ENCODE peak calls at places on chromosomes 16 and 17, in nine cellular contexts. P is aorta; Y is psoas muscle; J is esophagus squamous epithelium; Z is CD8-positive, alpha-beta T cell; H is adrenal gland; I is left ventricle myocardium inferior; K is cardiac muscle cell; L is Panc1. W is an unnamed sample. For H3K27me3, the result is how much of the 10 kb centered on the place peaks cover.

GRCh38 chr17:44830359-44831269 is 527 bp upstream of the GJC1 start:
- DNase-seq in L (no peak), H (no peak), I (no peak), P (peak), Y (no peak), K (peak), J (no peak), Z (no peak), W (peak)

GRCh38 chr17:40321502-40322416 is 12.8 kb downstream of the RARA start:
- DNase-seq in J (no peak), K (no peak), L (no peak), I (peak), P (peak), Z (no peak), H (no peak), Y (peak), W (no peak)

GRCh38 chr17:17499402-17500145 is 3.4 kb upstream of the RASD1 start:
- DNase-seq in J (no peak), P (peak), L (no peak), Z (no peak), I (no peak), H (no peak), Y (peak), K (no peak), W (no peak)

GRCh38 chr17:83193336-83194188 is 114.2 kb downstream of the METRNL start:
- DNase-seq in Y (peak), H (no peak), J (no peak), I (peak), K (no peak), Z (no peak), L (no peak), P (peak), W (no peak)

GRCh38 chr17:10683853-10684252 is 13.5 kb downstream of the SCO1 start:
- DNase-seq in I (no peak), K (peak), J (no peak), Y (no peak), P (no peak), H (no peak), Z (no peak), L (no peak), W (no peak)

GRCh38 chr17:5888811-5889210 is 181.4 kb upstream of the WSCD1 start:
- DNase-seq in Z (no peak), P (no peak), J (no peak), Y (no peak), H (no peak), L (no peak), I (no peak), K (no peak), W (no peak)

GRCh38 chr16:52562770-52563169 is 15.8 kb upstream of the TOX3 start:
- DNase-seq in K (no peak), H (no peak), P (no peak), I (no peak), J (no peak), L (no peak), Z (no peak), Y (no peak), W (no peak)

GRCh38 chr17:19311016-19311415 is 51.5 kb downstream of the B9D1 start:
- DNase-seq in K (no peak), H (no peak), Y (no peak), J (no peak), I (no peak), L (no peak), P (no peak), Z (no peak), W (no peak)

GRCh38 chr16:3646348-3646920 is 8.1 kb upstream of the DNASE1 start:
- DNase-seq in L (no peak), P (no peak), K (no peak), I (no peak), J (no peak), Y (no peak), Z (no peak), H (peak), W (no peak)

GRCh38 chr17:3893003-3893719 is at the start of gene CAMKK1:
- DNase-seq in K (peak), Y (peak), I (peak), P (peak), J (no peak), H (peak), L (no peak), Z (peak), W (peak)

GRCh38 chr17:28125530-28126382 is 83.3 kb downstream of the NLK start:
- DNase-seq in H (no peak), L (no peak), K (no peak), Z (no peak), J (no peak), I (no peak), Y (no peak), P (no peak), W (no peak)

GRCh38 chr16:47374629-47375028 is 86.2 kb downstream of the ITFG1 start:
- DNase-seq in Z (no peak), J (no peak), L (no peak), I (no peak), Y (no peak), K (no peak), H (no peak), P (no peak), W (no peak)

GRCh38 chr17:27498615-27499316 is 42.5 kb downstream of the KSR1 start:
- DNase-seq in I (no peak), Y (no peak), K (no peak), P (no peak), H (no peak), J (no peak), L (no peak), Z (no peak), W (no peak)

GRCh38 chr17:51336112-51336822 is 75.9 kb downstream of the UTP18 start:
- DNase-seq in I (no peak), J (no peak), Y (no peak), H (no peak), L (no peak), Z (no peak), P (no peak), K (no peak), W (no peak)

GRCh38 chr16:67115649-67116048 is 5.9 kb downstream of the PHAF1 start:
- DNase-seq in K (no peak), H (peak), J (no peak), P (no peak), I (no peak), Y (no peak), Z (no peak), L (peak), W (no peak)

GRCh38 chr17:81459864-81460263 is 52.7 kb downstream of the ACTG1 start:
- DNase-seq in H (no peak), P (no peak), Z (no peak), L (no peak), I (no peak), K (no peak), Y (no peak), J (no peak), W (no peak)

GRCh38 chr17:5282639-5283217 is 644 bp downstream of the RABEP1 start:
- DNase-seq in Z (peak), I (peak), J (no peak), H (no peak), K (peak), P (peak), L (no peak), Y (peak), W (no peak)

GRCh38 chr17:64401941-64402340 is 11.3 kb upstream of the PECAM1 start:
- DNase-seq in Z (no peak), Y (no peak), L (no peak), J (no peak), K (no peak), P (no peak), I (no peak), H (no peak), W (no peak)

GRCh38 chr17:75524971-75525805 is at the start of gene LLGL2:
- DNase-seq in K (peak), J (peak), Z (peak), Y (peak), L (no peak), P (peak), H (peak), I (peak), W (peak)

GRCh38 chr17:31549525-31550388 is 158.3 kb downstream of the RAB11FIP4 start:
- DNase-seq in J (peak), I (peak), Z (peak), L (peak), H (peak), Y (peak), K (peak), P (peak), W (no peak)

GRCh38 chr16:66478733-66479511 is 51.8 kb downstream of the BEAN1 start:
- DNase-seq in Y (peak), H (peak), L (peak), P (peak), J (no peak), K (peak), I (peak), Z (peak), W (peak)

GRCh38 chr17:33012522-33013033 is 20.9 kb downstream of the SPACA3 start:
- DNase-seq in L (no peak), J (no peak), I (no peak), Y (no peak), H (no peak), P (no peak), K (no peak), Z (no peak), W (no peak)

GRCh38 chr16:31427441-31428276 is 501 bp downstream of the COX6A2 start:
- DNase-seq in Y (peak), H (peak), L (no peak), Z (peak), I (peak), K (no peak), J (no peak), P (peak), W (no peak)

GRCh38 chr17:81923302-81924260 is 4.0 kb downstream of the MAFG start:
- DNase-seq in J (no peak), Y (peak), I (peak), K (peak), H (peak), Z (no peak), P (peak), L (no peak), W (no peak)

GRCh38 chr16:80314042-80314441 is 226.8 kb upstream of the DYNLRB2 start:
- DNase-seq in H (no peak), Y (no peak), Z (no peak), K (no peak), J (no peak), P (no peak), L (no peak), I (no peak), W (no peak)

GRCh38 chr17:21287703-21288449 is 3.4 kb downstream of the MAP2K3 start:
- DNase-seq in J (peak), H (peak), I (peak), L (peak), Y (peak), K (no peak), Z (peak), P (peak), W (no peak)
- H3K27ac ChIP-seq in J (peak), H (peak), I (peak), L (peak), Y (peak), K (no peak), Z (peak), P (peak), W (no peak)

GRCh38 chr17:77508047-77508715 is 367.4 kb downstream of the SEC14L1 start:
- DNase-seq in Y (no peak), L (no peak), J (no peak), Z (no peak), P (no peak), H (no peak), I (no peak), K (no peak), W (no peak)
- H3K4me3 ChIP-seq in Y (no peak), L (no peak), J (no peak), Z (no peak), P (no peak), H (no peak), I (no peak), K (no peak), W (no peak)

GRCh38 chr16:57480754-57481230 is 5.5 kb downstream of the DOK4 start:
- DNase-seq in Z (no peak), Y (no peak), J (no peak), I (no peak), L (no peak), H (no peak), K (no peak), P (peak), W (no peak)
- H3K27me3 ChIP-seq in Z (under half), Y (under half), J (under half), I (under half), L (under half), H (under half), K (under half), P (under half), W (under half)

DNA sequence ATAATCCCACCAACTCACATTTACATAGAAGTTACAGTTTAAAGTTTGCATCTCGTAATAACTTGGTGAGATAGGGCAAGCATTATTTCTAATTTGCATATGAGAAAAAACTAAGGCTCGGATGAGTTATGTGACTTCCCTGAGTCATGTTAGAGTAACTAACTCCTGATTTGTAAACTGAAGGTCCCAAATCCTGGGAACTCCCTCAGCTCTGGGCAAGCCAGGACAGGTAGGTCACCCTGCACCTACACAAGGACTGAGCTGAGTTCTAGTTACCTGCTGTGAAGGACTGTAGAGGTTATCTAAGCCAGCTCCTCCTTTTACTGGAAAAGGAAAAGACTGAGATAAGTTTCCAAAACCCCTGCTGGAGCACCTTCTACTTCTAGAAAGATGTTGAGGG is 92.1 kb upstream of the HLF start:
- DNase-seq in Z (no peak), J (no peak), Y (no peak), I (no peak), P (no peak), L (no peak), K (no peak), H (no peak), W (no peak)
- H3K27ac ChIP-seq in Z (no peak), J (peak), Y (no peak), I (no peak), P (no peak), L (no peak), K (no peak), H (no peak), W (no peak)

DNA sequence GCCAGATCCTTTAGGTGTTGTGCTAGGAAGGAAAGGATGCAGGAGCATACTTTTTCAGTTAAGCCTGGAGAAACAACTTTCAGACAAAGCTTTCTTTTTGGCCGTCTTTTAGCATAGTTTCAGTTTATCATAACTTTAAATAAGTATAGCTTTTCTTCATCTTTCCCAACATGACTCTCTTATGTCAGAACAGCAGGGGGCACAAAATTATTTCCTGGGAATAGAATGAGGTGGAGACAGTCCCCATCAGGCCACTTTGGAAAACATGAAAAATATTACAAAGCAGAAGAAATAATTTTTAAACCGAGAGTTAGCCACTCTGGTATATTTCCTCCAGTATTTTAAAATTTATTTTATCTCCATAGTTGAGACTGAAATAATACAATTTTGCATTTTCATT is 387.6 kb downstream of the HAPSTR1 start:
- DNase-seq in J (no peak), Z (no peak), L (no peak), I (no peak), Y (no peak), H (no peak), P (no peak), K (no peak), W (no peak)
- H3K4me3 ChIP-seq in J (no peak), Z (no peak), L (no peak), I (no peak), Y (no peak), H (no peak), P (no peak), K (no peak), W (no peak)

DNA sequence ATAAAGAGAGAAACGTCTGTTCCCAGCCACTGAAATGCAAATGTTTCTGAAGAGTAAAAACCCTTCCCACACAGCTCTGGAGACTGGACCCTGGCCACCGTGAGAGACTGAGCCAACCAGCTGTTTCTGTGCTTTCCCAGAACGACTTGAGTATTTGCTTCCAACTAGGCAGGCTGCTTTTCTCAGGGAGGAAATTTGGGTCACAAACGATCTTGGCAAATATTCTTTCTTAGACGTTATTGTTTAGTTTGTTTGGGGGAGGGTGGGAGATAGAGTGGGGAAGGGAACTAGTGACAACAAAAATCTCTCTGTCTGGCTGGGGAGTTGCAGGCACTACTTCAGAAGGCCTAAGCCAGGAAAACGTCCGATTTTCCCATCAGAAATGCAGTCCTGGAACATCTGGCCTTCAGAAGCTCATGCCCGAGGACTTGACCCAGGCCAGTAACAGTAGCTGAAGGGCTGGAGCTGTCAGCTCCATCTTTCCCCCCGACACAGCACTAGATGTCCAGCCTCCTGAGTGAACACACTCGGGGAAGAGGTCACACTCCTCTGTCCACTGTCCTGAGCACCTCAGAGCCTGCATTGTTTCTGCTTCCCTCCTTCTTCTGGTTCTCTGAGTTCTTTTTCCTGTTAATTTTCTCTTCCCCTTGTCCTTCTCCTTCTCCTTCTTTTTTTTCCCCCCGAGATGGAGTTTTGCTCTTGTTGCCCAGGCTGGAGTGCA is 4.0 kb downstream of the CCDC92B start:
- DNase-seq in I (peak), J (no peak), P (no peak), L (no peak), H (no peak), K (peak), Y (no peak), Z (no peak), W (no peak)
- H3K27me3 ChIP-seq in I (half or more), J (under half), P (under half), L (under half), H (under half), K (under half), Y (under half), Z (under half), W (under half)

GRCh38 chr17:8210761-8211458 is 535 bp upstream of the AURKB start:
- DNase-seq in H (no peak), I (no peak), Y (no peak), Z (no peak), K (no peak), L (no peak), P (no peak), J (no peak), W (no peak)
- H3K27ac ChIP-seq in H (peak), I (peak), Y (peak), Z (peak), K (no peak), L (peak), P (no peak), J (peak), W (no peak)